ENCODE peak calls at places on chromosomes 16 and 17, in eight cellular contexts. H, P, R, I, O, Z, M and D are unnamed samples.

GRCh38 chr16:27690604-27691003 is 140.7 kb downstream of the KATNIP start:
- DNase-seq in I (no peak), H (no peak), R (no peak), O (no peak), M (no peak), P (peak), Z (peak), D (peak)

GRCh38 chr16:50279142-50279865 is 13.0 kb downstream of the ADCY7 start:
- DNase-seq in I (no peak), R (peak), P (no peak), Z (peak), H (no peak), M (no peak), O (no peak), D (peak)

GRCh38 chr17:41687828-41688640 is 651 bp upstream of the EIF1 start:
- DNase-seq in I (peak), M (peak), O (no peak), Z (peak), H (no peak), R (peak), P (no peak), D (peak)

GRCh38 chr17:67180275-67180674 is 64.7 kb downstream of the HELZ start:
- DNase-seq in P (no peak), H (no peak), R (no peak), I (no peak), O (no peak), M (no peak), Z (no peak), D (no peak)

GRCh38 chr16:888901-889570 is 81.7 kb downstream of the LMF1 start:
- DNase-seq in R (no peak), P (no peak), M (no peak), O (no peak), H (no peak), Z (no peak), I (no peak), D (no peak)

GRCh38 chr17:30095507-30096244 is 20.9 kb upstream of the NSRP1 start:
- DNase-seq in H (peak), I (no peak), O (no peak), P (peak), M (no peak), Z (peak), R (no peak), D (peak)

GRCh38 chr17:77831497-77832179 is 126.9 kb upstream of the TNRC6C start:
- DNase-seq in R (peak), Z (no peak), P (peak), O (no peak), I (no peak), M (no peak), H (peak), D (no peak)

GRCh38 chr17:17151055-17151454 is 55.1 kb downstream of the PLD6 start:
- DNase-seq in H (peak), M (no peak), R (no peak), Z (no peak), O (no peak), I (no peak), P (peak), D (no peak)

GRCh38 chr17:50661795-50662391 is 27.2 kb downstream of the ABCC3 start:
- DNase-seq in I (peak), M (no peak), Z (peak), P (peak), R (no peak), O (peak), H (peak), D (peak)

GRCh38 chr17:72811976-72812687 is 280.4 kb downstream of the SLC39A11 start:
- DNase-seq in H (no peak), O (no peak), Z (no peak), P (no peak), R (no peak), I (no peak), M (no peak), D (no peak)